ENCODE peak calls at places on chromosomes 7 and 10, in five cellular contexts. One of them, this sample, is unnamed.
A peak's percentile ranks its signal among the peaks of the same experiment; 100 is the strongest.

GRCh38 chr7:155344618-155345433 is 47.1 kb downstream of the INSIG1 start:
- DNase-seq in psoas muscle: peak; percentile 86
- DNase-seq in endothelial cell: peak; percentile 91
- DNase-seq in spleen: peak; percentile 96
- DNase-seq in A549: peak; percentile 79
- DNase-seq in this sample: peak; percentile 89

GRCh38 chr10:12500406-12501303 is 151.3 kb downstream of the CAMK1D start:
- DNase-seq in psoas muscle: no peak
- DNase-seq in endothelial cell: no peak
- DNase-seq in A549: no peak
- DNase-seq in spleen: peak; percentile 23
- DNase-seq in this sample: no peak

GRCh38 chr7:36264123-36264916 is 111.3 kb downstream of the EEPD1 start:
- DNase-seq in spleen: no peak
- DNase-seq in A549: no peak
- DNase-seq in endothelial cell: no peak
- DNase-seq in psoas muscle: no peak
- DNase-seq in this sample: no peak

GRCh38 chr7:51028128-51028830 is 245.6 kb upstream of the GRB10 start:
- DNase-seq in spleen: no peak
- DNase-seq in endothelial cell: no peak
- DNase-seq in psoas muscle: peak; percentile 71
- DNase-seq in A549: no peak
- DNase-seq in this sample: peak; percentile 49

GRCh38 chr10:87786421-87786820 is 31.6 kb downstream of the ATAD1 start:
- DNase-seq in spleen: no peak
- DNase-seq in psoas muscle: no peak
- DNase-seq in A549: no peak
- DNase-seq in endothelial cell: no peak
- DNase-seq in this sample: no peak

GRCh38 chr7:124996778-124997177 is 67.2 kb upstream of the POT1 start:
- DNase-seq in spleen: no peak
- DNase-seq in psoas muscle: no peak
- DNase-seq in endothelial cell: peak; percentile 4
- DNase-seq in A549: peak; percentile 45
- DNase-seq in this sample: no peak

GRCh38 chr10:71765176-71765906 is 8.0 kb downstream of the VSIR start:
- DNase-seq in psoas muscle: peak; percentile 76
- DNase-seq in endothelial cell: no peak
- DNase-seq in spleen: peak; percentile 77
- DNase-seq in A549: peak; percentile 24
- DNase-seq in this sample: no peak

GRCh38 chr10:46520941-46521340 is 35.5 kb downstream of the GPRIN2 start:
- DNase-seq in spleen: peak; percentile 70
- DNase-seq in A549: no peak
- DNase-seq in psoas muscle: peak; percentile 49
- DNase-seq in endothelial cell: no peak
- DNase-seq in this sample: no peak

GRCh38 chr7:77802557-77803410 is 4.2 kb downstream of the PHTF2 start:
- DNase-seq in A549: no peak
- DNase-seq in endothelial cell: no peak
- DNase-seq in psoas muscle: no peak
- DNase-seq in spleen: no peak
- DNase-seq in this sample: no peak

GRCh38 chr7:11294965-11295364 is 321.3 kb downstream of the PHF14 start:
- DNase-seq in spleen: no peak
- DNase-seq in A549: no peak
- DNase-seq in psoas muscle: no peak
- DNase-seq in endothelial cell: no peak
- DNase-seq in this sample: no peak

GRCh38 chr7:1027285-1028043 is 16.9 kb upstream of the GPR146 start:
- DNase-seq in endothelial cell: no peak
- DNase-seq in psoas muscle: peak; percentile 56
- DNase-seq in A549: peak; percentile 31
- DNase-seq in spleen: peak; percentile 86
- DNase-seq in this sample: no peak

GRCh38 chr10:72272689-72273409 is 875 bp upstream of the DDIT4 start:
- DNase-seq in psoas muscle: peak; percentile 98
- DNase-seq in endothelial cell: peak; percentile 82
- DNase-seq in spleen: peak; percentile 96
- DNase-seq in A549: peak; percentile 95
- DNase-seq in this sample: peak; percentile 85

GRCh38 chr10:98956576-98957260 is 278.9 kb downstream of the HPSE2 start:
- DNase-seq in psoas muscle: no peak
- DNase-seq in spleen: no peak
- DNase-seq in A549: no peak
- DNase-seq in endothelial cell: no peak
- DNase-seq in this sample: no peak

GRCh38 chr7:106819546-106819945 is 45.5 kb upstream of the PIK3CG start:
- DNase-seq in spleen: no peak
- DNase-seq in endothelial cell: no peak
- DNase-seq in psoas muscle: no peak
- DNase-seq in A549: no peak
- DNase-seq in this sample: no peak

GRCh38 chr7:128257458-128257857 is 16.4 kb downstream of the LEP start:
- DNase-seq in spleen: no peak
- DNase-seq in endothelial cell: no peak
- DNase-seq in A549: no peak
- DNase-seq in psoas muscle: no peak
- DNase-seq in this sample: no peak

GRCh38 chr10:129035052-129035805 is 431.8 kb upstream of the MGMT start:
- DNase-seq in spleen: peak; percentile 80
- DNase-seq in psoas muscle: peak; percentile 73
- DNase-seq in A549: no peak
- DNase-seq in endothelial cell: no peak
- DNase-seq in this sample: no peak

GRCh38 chr10:94211187-94211529 is 151.6 kb downstream of the NOC3L start:
- DNase-seq in endothelial cell: no peak
- DNase-seq in A549: no peak
- DNase-seq in psoas muscle: no peak
- DNase-seq in spleen: no peak
- DNase-seq in this sample: no peak

GRCh38 chr7:86760236-86760635 is 116.5 kb downstream of the GRM3 start:
- DNase-seq in spleen: no peak
- DNase-seq in A549: no peak
- DNase-seq in psoas muscle: no peak
- DNase-seq in endothelial cell: no peak
- DNase-seq in this sample: no peak

GRCh38 chr7:28272461-28272877 is 91.9 kb upstream of the JAZF1 start:
- DNase-seq in spleen: no peak
- DNase-seq in endothelial cell: peak; percentile 55
- DNase-seq in A549: peak; percentile 30
- DNase-seq in psoas muscle: no peak
- DNase-seq in this sample: no peak

GRCh38 chr7:30164567-30164966 is 29.8 kb downstream of the MTURN start:
- DNase-seq in spleen: no peak
- DNase-seq in endothelial cell: no peak
- DNase-seq in psoas muscle: no peak
- DNase-seq in A549: peak; percentile 55
- DNase-seq in this sample: no peak

GRCh38 chr7:155714702-155715101 is 70.2 kb downstream of the RBM33 start:
- DNase-seq in spleen: no peak
- DNase-seq in endothelial cell: no peak
- DNase-seq in psoas muscle: no peak
- DNase-seq in A549: no peak
- DNase-seq in this sample: no peak

GRCh38 chr7:157675427-157675930 is 338.7 kb downstream of the DNAJB6 start:
- DNase-seq in spleen: peak; percentile 54
- DNase-seq in A549: no peak
- DNase-seq in psoas muscle: no peak
- DNase-seq in endothelial cell: no peak
- DNase-seq in this sample: peak; percentile 53

GRCh38 chr10:36608866-36609265 is 516.5 kb upstream of the ANKRD30A start:
- DNase-seq in psoas muscle: no peak
- DNase-seq in endothelial cell: no peak
- DNase-seq in A549: no peak
- DNase-seq in spleen: no peak
- DNase-seq in this sample: no peak

GRCh38 chr10:109203616-109204375 is 719.5 kb downstream of the XPNPEP1 start:
- DNase-seq in spleen: no peak
- DNase-seq in A549: no peak
- DNase-seq in endothelial cell: no peak
- DNase-seq in psoas muscle: no peak
- DNase-seq in this sample: no peak

GRCh38 chr7:150937848-150938561 is 40.1 kb downstream of the KCNH2 start:
- DNase-seq in spleen: no peak
- DNase-seq in A549: no peak
- DNase-seq in psoas muscle: peak; percentile 50
- DNase-seq in endothelial cell: no peak
- DNase-seq in this sample: peak; percentile 60

GRCh38 chr7:93719546-93719945 is 145.0 kb upstream of the CALCR start:
- DNase-seq in psoas muscle: no peak
- DNase-seq in endothelial cell: no peak
- DNase-seq in A549: peak; percentile 11
- DNase-seq in spleen: no peak
- DNase-seq in this sample: no peak

GRCh38 chr10:98423691-98424120 is 8.7 kb upstream of the PYROXD2 start:
- DNase-seq in endothelial cell: peak; percentile 57
- DNase-seq in A549: peak; percentile 31
- DNase-seq in psoas muscle: no peak
- DNase-seq in spleen: no peak
- DNase-seq in this sample: no peak

GRCh38 chr10:93495654-93496321 is 624 bp upstream of the CEP55 start:
- DNase-seq in A549: peak; percentile 46
- DNase-seq in endothelial cell: peak; percentile 19
- DNase-seq in psoas muscle: peak; percentile 59
- DNase-seq in spleen: peak; percentile 83
- DNase-seq in this sample: no peak

GRCh38 chr10:29555091-29555745 is 79.6 kb downstream of the SVIL start:
- DNase-seq in psoas muscle: no peak
- DNase-seq in spleen: no peak
- DNase-seq in endothelial cell: no peak
- DNase-seq in A549: no peak
- DNase-seq in this sample: no peak

GRCh38 chr7:55344840-55345239 is 20.3 kb upstream of the LANCL2 start:
- DNase-seq in A549: no peak
- DNase-seq in endothelial cell: no peak
- DNase-seq in spleen: no peak
- DNase-seq in psoas muscle: no peak
- DNase-seq in this sample: no peak

GRCh38 chr7:74449809-74450397 is 3.8 kb upstream of the GTF2IRD1 start:
- DNase-seq in spleen: no peak
- DNase-seq in psoas muscle: no peak
- DNase-seq in A549: peak; percentile 68
- DNase-seq in endothelial cell: peak; percentile 77
- DNase-seq in this sample: no peak

GRCh38 chr10:1033601-1034000 is 7.9 kb upstream of the IDI2 start:
- DNase-seq in endothelial cell: no peak
- DNase-seq in A549: no peak
- DNase-seq in psoas muscle: peak; percentile 80
- DNase-seq in spleen: no peak
- DNase-seq in this sample: no peak

GRCh38 chr10:33337335-33337854 is 2.9 kb upstream of the NRP1 start:
- DNase-seq in A549: peak; percentile 48
- DNase-seq in endothelial cell: peak; percentile 6
- DNase-seq in spleen: no peak
- DNase-seq in psoas muscle: no peak
- DNase-seq in this sample: no peak
- TF ChIP-seq CTCF in A549: no peak
- TF ChIP-seq CTCF in endothelial cell: peak; percentile 41
- TF ChIP-seq CTCF in spleen: no peak
- TF ChIP-seq CTCF in psoas muscle: no peak
- TF ChIP-seq CTCF in this sample: peak; percentile 68

GRCh38 chr7:142488234-142488633 is 230.4 kb upstream of the PRSS58 start:
- DNase-seq in endothelial cell: no peak
- DNase-seq in psoas muscle: no peak
- DNase-seq in spleen: no peak
- DNase-seq in A549: no peak
- DNase-seq in this sample: no peak

GRCh38 chr7:142487124-142487523 is 229.3 kb upstream of the PRSS58 start:
- DNase-seq in spleen: no peak
- DNase-seq in A549: no peak
- DNase-seq in psoas muscle: no peak
- DNase-seq in endothelial cell: no peak
- DNase-seq in this sample: no peak

GRCh38 chr7:142482899-142483658 is 225.2 kb upstream of the PRSS58 start:
- DNase-seq in endothelial cell: peak; percentile 68
- DNase-seq in A549: peak; percentile 25
- DNase-seq in psoas muscle: peak; percentile 62
- DNase-seq in spleen: peak; percentile 80
- DNase-seq in this sample: no peak

GRCh38 chr7:142483659-142484317 is 225.9 kb upstream of the PRSS58 start:
- DNase-seq in A549: no peak
- DNase-seq in endothelial cell: no peak
- DNase-seq in spleen: no peak
- DNase-seq in psoas muscle: no peak
- DNase-seq in this sample: no peak

GRCh38 chr7:142485617-142486226 is 227.9 kb upstream of the PRSS58 start:
- DNase-seq in endothelial cell: peak; percentile 36
- DNase-seq in psoas muscle: no peak
- DNase-seq in spleen: no peak
- DNase-seq in A549: peak; percentile 9
- DNase-seq in this sample: no peak
- TF ChIP-seq CTCF in endothelial cell: peak; percentile 41
- TF ChIP-seq CTCF in psoas muscle: peak; percentile 18
- TF ChIP-seq CTCF in spleen: peak; percentile 27
- TF ChIP-seq CTCF in A549: peak; percentile 9
- TF ChIP-seq CTCF in this sample: peak; percentile 65

DNA sequence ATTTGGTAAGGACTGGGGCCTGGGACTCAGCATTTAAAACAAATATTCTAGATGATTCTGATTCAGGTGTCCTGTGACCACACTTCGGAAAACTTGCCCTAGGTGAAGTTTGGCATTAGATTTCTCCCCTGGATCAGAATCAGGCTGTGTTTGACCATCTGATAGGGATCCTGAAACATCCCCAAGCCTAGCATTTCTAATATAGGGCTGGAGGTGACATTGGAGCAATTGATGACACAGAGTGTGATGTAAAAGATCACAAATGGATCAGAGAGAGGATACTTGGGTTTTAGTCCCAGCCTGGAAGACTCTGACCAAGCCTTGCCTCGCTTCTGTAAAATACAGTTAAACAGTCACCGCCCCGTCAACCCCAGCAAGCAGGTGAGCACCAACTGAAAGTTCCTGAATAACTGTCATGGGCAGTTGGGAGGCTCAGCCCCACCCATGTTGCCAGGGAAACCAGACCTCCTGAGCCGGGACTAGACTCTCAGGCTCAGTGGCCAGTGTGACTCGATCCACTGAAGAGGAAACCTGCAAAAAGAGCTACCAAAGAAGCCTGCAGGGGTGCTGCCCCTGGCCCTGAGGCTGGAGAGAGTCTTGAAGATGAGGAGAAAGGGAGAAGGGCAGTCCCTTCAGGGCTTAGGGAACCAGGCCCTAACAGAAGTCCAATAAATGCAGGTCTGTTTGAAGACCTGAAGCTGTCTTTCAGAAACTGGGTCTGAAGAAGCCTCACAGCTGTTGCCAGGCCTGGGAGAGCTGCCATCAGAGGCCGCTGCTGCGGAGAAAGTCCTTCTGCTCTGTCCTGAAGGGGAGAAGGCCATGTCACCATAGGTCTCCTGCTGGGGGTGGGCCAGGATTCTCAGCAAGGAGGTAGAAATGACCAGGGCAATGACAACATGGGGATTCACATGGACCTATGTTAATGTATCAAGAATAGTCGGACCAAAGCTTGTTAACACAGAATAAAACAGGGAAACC is 126.1 kb upstream of the KCNMA1 start:
- DNase-seq in A549: no peak
- DNase-seq in endothelial cell: no peak
- DNase-seq in psoas muscle: no peak
- DNase-seq in spleen: no peak
- DNase-seq in this sample: no peak
- TF ChIP-seq CTCF in A549: no peak
- TF ChIP-seq CTCF in endothelial cell: no peak
- TF ChIP-seq CTCF in psoas muscle: no peak
- TF ChIP-seq CTCF in spleen: no peak
- TF ChIP-seq CTCF in this sample: no peak

GRCh38 chr7:135670179-135670578 is 7.9 kb downstream of the STMP1 start:
- DNase-seq in A549: no peak
- DNase-seq in psoas muscle: no peak
- DNase-seq in spleen: no peak
- DNase-seq in endothelial cell: no peak
- DNase-seq in this sample: no peak
- TF ChIP-seq CTCF in A549: no peak
- TF ChIP-seq CTCF in psoas muscle: no peak
- TF ChIP-seq CTCF in spleen: no peak
- TF ChIP-seq CTCF in endothelial cell: no peak
- TF ChIP-seq CTCF in this sample: no peak

This sample was measured in type B pancreatic cell.